ENCODE peak calls at places on chromosome 7, in five cellular contexts. A is GM23338, O is fibroblast of lung, Q is K562, N is PC-9. S is an unnamed sample.

GRCh38 chr7:32670105-32670504 is 174.8 kb downstream of the AVL9 start:
- DNase-seq in A (no peak), O (peak; percentile 12), Q (peak; percentile 45), N (peak; percentile 70), S (peak; percentile 7)

GRCh38 chr7:106794276-106795136 is 70.6 kb upstream of the PIK3CG start:
- DNase-seq in A (no peak), O (no peak), Q (no peak), N (no peak), S (no peak)

GRCh38 chr7:22831602-22832001 is 9.0 kb upstream of the TOMM7 start:
- DNase-seq in A (no peak), O (no peak), Q (no peak), N (no peak), S (no peak)

GRCh38 chr7:13028036-13028730 is 340.8 kb downstream of the ARL4A start:
- DNase-seq in A (no peak), O (no peak), Q (no peak), N (no peak), S (no peak)

GRCh38 chr7:51325231-51325630 is 8.6 kb upstream of the COBL start:
- DNase-seq in A (no peak), O (no peak), Q (peak; percentile 27), N (no peak), S (no peak)

GRCh38 chr7:25189197-25189596 is 39.1 kb downstream of the NPVF start:
- DNase-seq in A (no peak), O (no peak), Q (no peak), N (no peak), S (no peak)

GRCh38 chr7:14219125-14219524 is 229.7 kb upstream of the ETV1 start:
- DNase-seq in A (no peak), O (peak; percentile 25), Q (no peak), N (no peak), S (no peak)

GRCh38 chr7:142496545-142496991 is 238.7 kb upstream of the PRSS58 start:
- DNase-seq in A (peak; percentile 61), O (peak; percentile 71), Q (peak; percentile 49), N (peak; percentile 84), S (peak; percentile 61)

GRCh38 chr7:16431646-16432424 is 10.5 kb upstream of the CRPPA start:
- DNase-seq in A (peak; percentile 68), O (peak; percentile 53), Q (peak; percentile 65), N (no peak), S (peak; percentile 53)

GRCh38 chr7:94056796-94057207 is 52.6 kb upstream of the BET1 start:
- DNase-seq in A (peak; percentile 13), O (peak; percentile 87), Q (no peak), N (peak; percentile 39), S (peak; percentile 43)

GRCh38 chr7:134826105-134826504 is 46.7 kb downstream of the CALD1 start:
- DNase-seq in A (no peak), O (peak; percentile 91), Q (no peak), N (no peak), S (no peak)

GRCh38 chr7:27686315-27686714 is 23.6 kb upstream of the HIBADH start:
- DNase-seq in A (no peak), O (no peak), Q (no peak), N (no peak), S (no peak)

GRCh38 chr7:99447943-99448342 is 9.2 kb downstream of the CPSF4 start:
- DNase-seq in A (peak; percentile 30), O (no peak), Q (peak; percentile 42), N (no peak), S (no peak)

GRCh38 chr7:41148521-41148951 is 554.4 kb downstream of the INHBA start:
- DNase-seq in A (no peak), O (peak; percentile 71), Q (no peak), N (peak; percentile 34), S (no peak)

GRCh38 chr7:24885305-24885704 is 94.7 kb downstream of the OSBPL3 start:
- DNase-seq in A (no peak), O (no peak), Q (no peak), N (no peak), S (no peak)

GRCh38 chr7:120931243-120931642 is 19.3 kb upstream of the ING3 start:
- DNase-seq in A (no peak), O (no peak), Q (no peak), N (no peak), S (no peak)

GRCh38 chr7:116515584-116515983 is 9.3 kb upstream of the CAV1 start:
- DNase-seq in A (no peak), O (no peak), Q (no peak), N (no peak), S (no peak)

GRCh38 chr7:116509982-116510579 is 10.5 kb downstream of the CAV2 start:
- DNase-seq in A (no peak), O (peak; percentile 46), Q (no peak), N (no peak), S (no peak)

GRCh38 chr7:116511552-116512523 is 12.3 kb downstream of the CAV2 start:
- DNase-seq in A (no peak), O (peak; percentile 39), Q (peak; percentile 34), N (peak; percentile 59), S (peak; percentile 54)

GRCh38 chr7:116512524-116513188 is 12.2 kb upstream of the CAV1 start:
- DNase-seq in A (no peak), O (peak; percentile 39), Q (no peak), N (no peak), S (no peak)

GRCh38 chr7:116510795-116511194 is 11.3 kb downstream of the CAV2 start:
- DNase-seq in A (no peak), O (no peak), Q (no peak), N (no peak), S (no peak)
- H2AFZ ChIP-seq in A (no peak overlapping the region), O (no peak overlapping the region), Q (no peak overlapping the region), N (peak overlapping the region; percentile 73), S (no peak overlapping the region)

GRCh38 chr7:131556912-131557457 is 557 bp upstream of the PODXL start:
- DNase-seq in A (peak; percentile 68), O (no peak), Q (no peak), N (no peak), S (no peak)
- TF ChIP-seq EZH2 in A (no peak), O (peak; percentile 70), Q (peak; percentile 74), N (no peak), S (no peak)

DNA sequence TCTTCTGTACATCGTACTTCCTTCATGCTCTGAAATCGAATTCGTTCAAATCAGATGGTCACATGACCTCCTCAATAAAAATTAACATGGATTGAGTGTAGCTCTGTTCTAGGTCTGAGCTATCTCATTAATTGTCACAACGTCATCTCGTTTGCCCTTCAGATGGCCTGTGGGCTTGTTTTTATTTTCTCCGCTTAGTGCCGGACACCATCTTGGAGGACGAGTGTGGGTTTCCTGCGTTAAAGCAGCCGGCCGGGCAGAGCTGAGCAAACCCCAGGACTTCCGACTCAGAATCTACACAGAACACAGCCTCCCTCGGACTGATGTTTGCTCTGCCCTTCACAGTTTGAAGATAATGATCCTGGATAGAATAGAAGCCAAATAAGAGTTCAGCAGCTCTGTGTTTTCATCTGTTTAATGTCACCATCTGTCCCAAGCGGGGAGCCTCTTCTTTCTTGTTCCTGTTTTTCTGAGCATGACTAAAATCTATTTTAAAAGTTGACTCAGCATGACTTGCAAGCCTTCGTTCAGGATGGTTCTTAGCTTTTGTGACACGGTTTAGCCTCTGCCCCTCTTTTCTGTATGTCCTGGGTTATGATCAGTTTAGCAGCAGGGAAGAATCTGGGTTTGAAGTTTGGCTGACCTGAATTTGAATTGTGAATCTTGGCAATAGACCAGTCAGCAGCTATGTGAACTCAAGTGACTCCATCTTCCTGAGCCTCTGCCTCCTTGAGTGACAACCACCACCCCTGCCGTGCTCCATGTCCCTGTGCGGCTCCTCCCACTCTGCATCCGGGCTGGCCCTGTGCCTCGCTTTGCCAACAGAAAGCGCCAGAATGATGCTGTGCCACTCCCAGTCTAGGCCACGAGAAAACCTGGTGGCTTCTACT is 30.6 kb upstream of the GALNTL5 start:
- DNase-seq in A (no peak), O (no peak), Q (peak; percentile 44), N (no peak), S (no peak)
- H3K4me2 ChIP-seq in A (no peak overlapping the region), O (no peak overlapping the region), Q (peak overlapping the region; percentile 59), N (no peak overlapping the region), S (no peak overlapping the region)

DNA sequence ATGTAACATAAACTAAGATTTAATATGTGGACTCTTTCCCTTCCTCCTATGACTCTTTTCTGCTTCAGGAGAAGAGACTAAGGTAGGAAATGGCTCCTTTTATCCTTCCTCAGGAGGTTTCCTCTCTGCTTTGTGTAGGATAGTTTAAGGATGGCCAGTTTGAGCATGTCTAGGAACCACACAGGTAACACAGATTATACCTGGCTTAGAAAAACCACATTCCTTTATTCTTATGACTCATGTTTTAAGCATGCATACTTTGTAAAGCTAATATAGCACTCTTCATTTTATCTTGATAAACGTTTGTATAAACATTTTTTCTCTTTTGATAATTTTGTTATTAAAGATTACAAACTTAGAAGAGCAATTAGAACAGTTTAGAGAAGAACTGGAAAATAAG is 57.8 kb downstream of the CYP51A1 start:
- DNase-seq in A (no peak), O (no peak), Q (no peak), N (peak; percentile 14), S (no peak)
- H2AFZ ChIP-seq in A (no peak overlapping the region), O (no peak overlapping the region), Q (no peak overlapping the region), N (no peak overlapping the region), S (no peak overlapping the region)

DNA sequence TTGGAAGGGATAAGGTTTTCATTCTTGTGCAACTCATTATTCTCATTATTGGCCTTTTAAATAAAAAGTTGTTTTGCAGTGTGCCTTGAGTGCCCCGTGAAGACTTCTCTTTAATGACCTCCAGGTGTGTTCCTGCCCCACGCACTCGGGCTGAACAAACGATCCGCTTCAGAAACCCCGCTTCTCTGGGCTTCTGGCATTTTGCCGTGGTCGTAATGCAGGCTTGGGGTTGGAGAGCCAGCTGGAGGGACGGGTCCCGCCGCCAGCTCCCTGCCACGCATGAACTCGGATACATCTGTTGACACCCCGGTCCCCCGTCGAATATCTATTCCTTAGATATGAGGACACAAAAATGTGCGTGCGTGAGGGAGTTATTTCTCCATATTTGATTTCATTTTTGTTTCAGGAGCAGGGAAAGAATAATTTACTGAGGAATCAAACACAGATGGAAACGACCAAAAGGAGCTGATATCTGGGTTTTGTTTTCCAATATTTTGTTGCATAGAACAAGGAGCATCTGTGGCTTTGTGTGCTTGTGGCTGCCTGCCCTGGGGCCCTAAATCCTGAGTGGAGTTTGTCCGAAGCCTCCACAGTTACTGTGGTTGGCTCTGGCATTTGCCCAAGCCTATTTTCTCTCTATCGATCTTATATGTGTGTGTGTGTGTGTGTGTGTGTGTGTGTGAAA is 17.0 kb upstream of the TTYH3 start:
- DNase-seq in A (no peak), O (no peak), Q (no peak), N (no peak), S (no peak)
- TF ChIP-seq EZH2 in A (no peak), O (no peak), Q (no peak), N (no peak), S (no peak)

GRCh38 chr7:46859963-46860475 is 721.9 kb downstream of the TNS3 start:
- DNase-seq in A (no peak), O (peak; percentile 16), Q (no peak), N (no peak), S (no peak)

DNA sequence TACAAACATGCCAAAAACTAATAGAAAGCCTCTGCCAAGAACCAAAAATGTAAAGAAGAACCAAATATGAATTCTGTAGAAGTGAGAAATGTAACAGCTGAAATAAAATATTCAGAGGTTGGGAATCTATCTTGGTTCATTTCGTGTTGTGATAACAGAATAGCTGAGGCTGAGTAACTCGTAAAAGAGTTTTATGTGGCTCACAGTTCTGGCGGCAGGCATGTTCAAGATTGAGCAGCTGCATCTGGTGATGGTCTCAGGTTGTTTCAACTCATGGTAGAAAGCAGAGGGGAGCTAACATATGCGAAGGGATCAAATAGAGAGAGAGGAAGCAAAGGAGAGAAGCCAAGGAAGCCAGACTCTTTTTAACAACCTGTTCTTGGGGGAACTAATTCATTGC is 717.2 kb downstream of the TNS3 start:
- DNase-seq in A (no peak), O (no peak), Q (no peak), N (no peak), S (no peak)
- H3K4me2 ChIP-seq in A (no peak overlapping the region), O (no peak overlapping the region), Q (no peak overlapping the region), N (no peak overlapping the region), S (no peak overlapping the region)